ENCODE peak calls at places on chromosomes 5 and 9, in seven cellular contexts. One of them, this sample, is unnamed.

GRCh38 chr5:91382530-91383026 is 539 bp downstream of the ARRDC3 start:
- DNase-seq in A549: no peak
- DNase-seq in dorsolateral prefrontal cortex: no peak
- DNase-seq in left ventricle myocardium inferior: no peak
- DNase-seq in PC-9: no peak
- DNase-seq in progenitor cell of endocrine pancreas: no peak
- DNase-seq in foreskin fibroblast: peak
- DNase-seq in this sample: peak

GRCh38 chr5:163448491-163448890 is 11.1 kb downstream of the CCNG1 start:
- DNase-seq in foreskin fibroblast: no peak
- DNase-seq in A549: no peak
- DNase-seq in progenitor cell of endocrine pancreas: no peak
- DNase-seq in left ventricle myocardium inferior: no peak
- DNase-seq in dorsolateral prefrontal cortex: no peak
- DNase-seq in PC-9: no peak
- DNase-seq in this sample: no peak

GRCh38 chr9:22308177-22308576 is 138.4 kb upstream of the DMRTA1 start:
- DNase-seq in foreskin fibroblast: no peak
- DNase-seq in PC-9: no peak
- DNase-seq in left ventricle myocardium inferior: no peak
- DNase-seq in dorsolateral prefrontal cortex: no peak
- DNase-seq in progenitor cell of endocrine pancreas: no peak
- DNase-seq in A549: no peak
- DNase-seq in this sample: no peak

GRCh38 chr9:22413884-22414283 is 32.7 kb upstream of the DMRTA1 start:
- DNase-seq in A549: no peak
- DNase-seq in progenitor cell of endocrine pancreas: no peak
- DNase-seq in PC-9: no peak
- DNase-seq in dorsolateral prefrontal cortex: no peak
- DNase-seq in left ventricle myocardium inferior: no peak
- DNase-seq in foreskin fibroblast: no peak
- DNase-seq in this sample: no peak

GRCh38 chr9:93821307-93821703 is 133.8 kb downstream of the BARX1 start:
- DNase-seq in A549: no peak
- DNase-seq in foreskin fibroblast: no peak
- DNase-seq in dorsolateral prefrontal cortex: no peak
- DNase-seq in left ventricle myocardium inferior: no peak
- DNase-seq in progenitor cell of endocrine pancreas: no peak
- DNase-seq in PC-9: no peak
- DNase-seq in this sample: no peak

GRCh38 chr9:76296561-76297276 is 97.5 kb downstream of the RFK start:
- DNase-seq in foreskin fibroblast: no peak
- DNase-seq in dorsolateral prefrontal cortex: no peak
- DNase-seq in left ventricle myocardium inferior: no peak
- DNase-seq in progenitor cell of endocrine pancreas: no peak
- DNase-seq in PC-9: no peak
- DNase-seq in A549: no peak
- DNase-seq in this sample: no peak

GRCh38 chr5:65334077-65334476 is 147.6 kb downstream of the ADAMTS6 start:
- DNase-seq in dorsolateral prefrontal cortex: no peak
- DNase-seq in PC-9: peak
- DNase-seq in progenitor cell of endocrine pancreas: no peak
- DNase-seq in foreskin fibroblast: no peak
- DNase-seq in left ventricle myocardium inferior: no peak
- DNase-seq in A549: no peak
- DNase-seq in this sample: no peak

GRCh38 chr5:2219149-2219776 is 336.5 kb upstream of the IRX4 start:
- DNase-seq in PC-9: no peak
- DNase-seq in foreskin fibroblast: no peak
- DNase-seq in progenitor cell of endocrine pancreas: no peak
- DNase-seq in A549: no peak
- DNase-seq in dorsolateral prefrontal cortex: no peak
- DNase-seq in left ventricle myocardium inferior: no peak
- DNase-seq in this sample: no peak

GRCh38 chr9:88766778-88767503 is 224.3 kb upstream of the S1PR3 start:
- DNase-seq in progenitor cell of endocrine pancreas: no peak
- DNase-seq in foreskin fibroblast: peak
- DNase-seq in left ventricle myocardium inferior: no peak
- DNase-seq in A549: no peak
- DNase-seq in dorsolateral prefrontal cortex: no peak
- DNase-seq in PC-9: no peak
- DNase-seq in this sample: no peak

GRCh38 chr5:108339220-108339619 is 42.7 kb downstream of the FBXL17 start:
- DNase-seq in dorsolateral prefrontal cortex: no peak
- DNase-seq in left ventricle myocardium inferior: no peak
- DNase-seq in PC-9: no peak
- DNase-seq in foreskin fibroblast: no peak
- DNase-seq in progenitor cell of endocrine pancreas: no peak
- DNase-seq in A549: no peak
- DNase-seq in this sample: no peak

GRCh38 chr5:114363837-114364236 is 2.0 kb downstream of the KCNN2 start:
- DNase-seq in foreskin fibroblast: peak
- DNase-seq in PC-9: no peak
- DNase-seq in progenitor cell of endocrine pancreas: no peak
- DNase-seq in left ventricle myocardium inferior: no peak
- DNase-seq in A549: no peak
- DNase-seq in dorsolateral prefrontal cortex: no peak
- DNase-seq in this sample: no peak

GRCh38 chr9:91334053-91334452 is 27.7 kb downstream of the AUH start:
- DNase-seq in progenitor cell of endocrine pancreas: no peak
- DNase-seq in left ventricle myocardium inferior: no peak
- DNase-seq in dorsolateral prefrontal cortex: no peak
- DNase-seq in A549: no peak
- DNase-seq in PC-9: no peak
- DNase-seq in foreskin fibroblast: peak
- DNase-seq in this sample: peak

GRCh38 chr5:73454379-73455036 is 5.9 kb upstream of the FOXD1 start:
- DNase-seq in A549: no peak
- DNase-seq in dorsolateral prefrontal cortex: no peak
- DNase-seq in progenitor cell of endocrine pancreas: peak
- DNase-seq in foreskin fibroblast: peak
- DNase-seq in left ventricle myocardium inferior: no peak
- DNase-seq in PC-9: peak
- DNase-seq in this sample: peak

GRCh38 chr5:1735320-1735970 is 64.2 kb downstream of the MRPL36 start:
- DNase-seq in A549: no peak
- DNase-seq in left ventricle myocardium inferior: no peak
- DNase-seq in dorsolateral prefrontal cortex: no peak
- DNase-seq in PC-9: peak
- DNase-seq in foreskin fibroblast: no peak
- DNase-seq in progenitor cell of endocrine pancreas: peak
- DNase-seq in this sample: no peak

DNA sequence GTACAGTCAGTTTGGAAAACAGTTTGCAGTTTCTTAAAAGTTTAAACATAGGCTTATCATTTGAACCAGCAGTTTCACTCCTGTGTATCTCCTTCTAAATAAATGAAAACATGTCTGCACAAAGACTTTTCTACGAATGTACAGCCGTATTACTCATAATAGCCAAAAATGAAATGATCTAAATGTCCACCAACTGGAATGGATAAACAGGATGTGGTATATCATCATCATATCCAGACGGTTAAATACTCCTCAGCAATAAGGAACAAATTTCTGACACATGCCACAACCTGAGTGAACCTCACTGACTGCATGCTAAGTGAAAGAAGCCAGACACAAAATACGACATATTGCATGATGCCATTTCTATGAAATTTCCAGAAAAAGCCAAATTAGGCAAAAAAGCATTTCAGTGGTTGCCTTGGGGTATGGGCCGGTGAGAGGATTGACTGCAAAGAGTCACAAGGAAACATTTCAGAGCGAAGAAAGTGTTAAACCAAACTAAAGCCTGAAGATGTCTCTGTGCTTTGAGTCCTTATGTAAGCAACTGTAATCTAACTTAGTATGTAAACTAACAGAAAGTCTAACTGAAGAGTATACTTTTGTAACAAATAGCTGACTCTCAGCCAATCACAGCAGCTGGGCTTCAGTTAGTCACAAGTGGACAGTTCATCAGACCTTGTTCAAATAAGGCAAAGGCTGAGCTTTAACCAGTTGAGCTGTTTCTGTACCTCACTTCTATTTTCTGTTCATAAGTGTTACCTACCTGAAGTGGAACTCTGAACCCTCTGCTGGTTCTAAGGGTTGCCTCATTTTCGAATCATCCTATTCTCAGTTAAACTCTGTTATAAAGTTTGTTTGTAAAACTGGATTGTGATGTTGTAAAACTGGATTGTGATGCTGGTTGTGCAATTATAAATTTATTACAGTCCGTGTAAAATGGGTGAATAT is 65.2 kb downstream of the TRIO start:
- DNase-seq in progenitor cell of endocrine pancreas: no peak
- DNase-seq in A549: no peak
- DNase-seq in foreskin fibroblast: peak
- DNase-seq in PC-9: no peak
- DNase-seq in left ventricle myocardium inferior: no peak
- DNase-seq in dorsolateral prefrontal cortex: no peak
- DNase-seq in this sample: no peak
- TF ChIP-seq CTCF in progenitor cell of endocrine pancreas: no peak
- TF ChIP-seq CTCF in A549: no peak
- TF ChIP-seq CTCF in foreskin fibroblast: no peak
- TF ChIP-seq CTCF in PC-9: no peak
- TF ChIP-seq CTCF in left ventricle myocardium inferior: no peak
- TF ChIP-seq CTCF in dorsolateral prefrontal cortex: no peak
- TF ChIP-seq CTCF in this sample: no peak

GRCh38 chr5:103254921-103255320 is 3.6 kb upstream of the MACIR start:
- DNase-seq in left ventricle myocardium inferior: no peak
- DNase-seq in A549: no peak
- DNase-seq in foreskin fibroblast: no peak
- DNase-seq in PC-9: no peak
- DNase-seq in dorsolateral prefrontal cortex: no peak
- DNase-seq in progenitor cell of endocrine pancreas: no peak
- DNase-seq in this sample: no peak

GRCh38 chr5:103255666-103256065 is 2.9 kb upstream of the MACIR start:
- DNase-seq in foreskin fibroblast: no peak
- DNase-seq in A549: no peak
- DNase-seq in PC-9: no peak
- DNase-seq in left ventricle myocardium inferior: no peak
- DNase-seq in progenitor cell of endocrine pancreas: no peak
- DNase-seq in dorsolateral prefrontal cortex: no peak
- DNase-seq in this sample: no peak

GRCh38 chr5:103258368-103258956 is at the start of gene MACIR:
- DNase-seq in dorsolateral prefrontal cortex: peak
- DNase-seq in PC-9: peak
- DNase-seq in foreskin fibroblast: peak
- DNase-seq in progenitor cell of endocrine pancreas: peak
- DNase-seq in A549: peak
- DNase-seq in left ventricle myocardium inferior: peak
- DNase-seq in this sample: peak

GRCh38 chr5:103258957-103259704 is 568 bp downstream of the MACIR start:
- DNase-seq in A549: peak
- DNase-seq in PC-9: peak
- DNase-seq in foreskin fibroblast: peak
- DNase-seq in left ventricle myocardium inferior: peak
- DNase-seq in dorsolateral prefrontal cortex: peak
- DNase-seq in progenitor cell of endocrine pancreas: peak
- DNase-seq in this sample: peak

GRCh38 chr5:103256178-103256577 is 2.4 kb upstream of the MACIR start:
- DNase-seq in progenitor cell of endocrine pancreas: no peak
- DNase-seq in left ventricle myocardium inferior: no peak
- DNase-seq in A549: no peak
- DNase-seq in PC-9: no peak
- DNase-seq in dorsolateral prefrontal cortex: no peak
- DNase-seq in foreskin fibroblast: no peak
- DNase-seq in this sample: no peak
- TF ChIP-seq CTCF in progenitor cell of endocrine pancreas: no peak
- TF ChIP-seq CTCF in left ventricle myocardium inferior: peak
- TF ChIP-seq CTCF in A549: peak
- TF ChIP-seq CTCF in PC-9: no peak
- TF ChIP-seq CTCF in dorsolateral prefrontal cortex: no peak
- TF ChIP-seq CTCF in foreskin fibroblast: peak
- TF ChIP-seq CTCF in this sample: no peak

GRCh38 chr5:26009742-26010141 is 1028.6 kb downstream of the CDH9 start:
- DNase-seq in progenitor cell of endocrine pancreas: no peak
- DNase-seq in A549: no peak
- DNase-seq in PC-9: peak
- DNase-seq in left ventricle myocardium inferior: no peak
- DNase-seq in dorsolateral prefrontal cortex: no peak
- DNase-seq in foreskin fibroblast: no peak
- DNase-seq in this sample: no peak
- TF ChIP-seq CTCF in progenitor cell of endocrine pancreas: peak
- TF ChIP-seq CTCF in A549: peak
- TF ChIP-seq CTCF in PC-9: peak
- TF ChIP-seq CTCF in left ventricle myocardium inferior: no peak
- TF ChIP-seq CTCF in dorsolateral prefrontal cortex: no peak
- TF ChIP-seq CTCF in foreskin fibroblast: no peak
- TF ChIP-seq CTCF in this sample: no peak

GRCh38 chr5:181173027-181173419 is 25.6 kb downstream of the OR2V2 start:
- DNase-seq in progenitor cell of endocrine pancreas: no peak
- DNase-seq in left ventricle myocardium inferior: no peak
- DNase-seq in PC-9: no peak
- DNase-seq in A549: no peak
- DNase-seq in dorsolateral prefrontal cortex: no peak
- DNase-seq in foreskin fibroblast: no peak
- DNase-seq in this sample: peak
- TF ChIP-seq CTCF in progenitor cell of endocrine pancreas: peak
- TF ChIP-seq CTCF in left ventricle myocardium inferior: no peak
- TF ChIP-seq CTCF in PC-9: no peak
- TF ChIP-seq CTCF in A549: peak
- TF ChIP-seq CTCF in dorsolateral prefrontal cortex: no peak
- TF ChIP-seq CTCF in foreskin fibroblast: no peak
- TF ChIP-seq CTCF in this sample: no peak

This sample was measured in activated CD8-positive, alpha-beta T cell treated with anti-CD3 and anti-CD28 coated beads for 36 hours.